ENCODE peak calls at places on chromosomes 5 and 9, in five cellular contexts. One of them, this sample, is unnamed.

GRCh38 chr5:135223891-135224625 is 175.0 kb downstream of the MACROH2A1 start:
- DNase-seq in spleen: peak; percentile 27
- DNase-seq in H1: no peak
- DNase-seq in breast epithelium: no peak
- DNase-seq in IMR-90: no peak
- DNase-seq in this sample: peak; percentile 4

GRCh38 chr9:124392855-124393460 is 22.3 kb downstream of the PSMB7 start:
- DNase-seq in spleen: no peak
- DNase-seq in H1: no peak
- DNase-seq in breast epithelium: no peak
- DNase-seq in IMR-90: peak; percentile 95
- DNase-seq in this sample: no peak

GRCh38 chr9:28650327-28650726 is 1077.0 kb upstream of the C9orf72 start:
- DNase-seq in spleen: no peak
- DNase-seq in H1: no peak
- DNase-seq in breast epithelium: no peak
- DNase-seq in IMR-90: no peak
- DNase-seq in this sample: no peak

GRCh38 chr5:173953528-173954090 is 35.4 kb upstream of the C5orf47 start:
- DNase-seq in spleen: no peak
- DNase-seq in H1: no peak
- DNase-seq in breast epithelium: no peak
- DNase-seq in IMR-90: peak; percentile 87
- DNase-seq in this sample: no peak

GRCh38 chr9:108356806-108357205 is 499.0 kb downstream of the ACTL7B start:
- DNase-seq in spleen: no peak
- DNase-seq in H1: no peak
- DNase-seq in breast epithelium: no peak
- DNase-seq in IMR-90: no peak
- DNase-seq in this sample: no peak

GRCh38 chr5:124751031-124751430 is 4.6 kb upstream of the ZNF608 start:
- DNase-seq in spleen: no peak
- DNase-seq in H1: no peak
- DNase-seq in breast epithelium: no peak
- DNase-seq in IMR-90: no peak
- DNase-seq in this sample: no peak

GRCh38 chr9:114592356-114592755 is 4.8 kb downstream of the ATP6V1G1 start:
- DNase-seq in spleen: no peak
- DNase-seq in H1: no peak
- DNase-seq in breast epithelium: no peak
- DNase-seq in IMR-90: peak; percentile 49
- DNase-seq in this sample: no peak

GRCh38 chr5:141714542-141715303 is 32.7 kb upstream of the ARAP3 start:
- DNase-seq in spleen: no peak
- DNase-seq in H1: no peak
- DNase-seq in breast epithelium: no peak
- DNase-seq in IMR-90: no peak
- DNase-seq in this sample: no peak

GRCh38 chr9:78821126-78821822 is 524.3 kb downstream of the PSAT1 start:
- DNase-seq in spleen: no peak
- DNase-seq in H1: no peak
- DNase-seq in breast epithelium: no peak
- DNase-seq in IMR-90: peak; percentile 42
- DNase-seq in this sample: no peak

GRCh38 chr5:65010841-65011240 is 242.1 kb downstream of the CWC27 start:
- DNase-seq in spleen: no peak
- DNase-seq in H1: no peak
- DNase-seq in breast epithelium: no peak
- DNase-seq in IMR-90: no peak
- DNase-seq in this sample: no peak

GRCh38 chr5:174328626-174329299 is 283.3 kb downstream of the NSG2 start:
- DNase-seq in spleen: no peak
- DNase-seq in H1: no peak
- DNase-seq in breast epithelium: no peak
- DNase-seq in IMR-90: peak; percentile 25
- DNase-seq in this sample: no peak

GRCh38 chr5:15500326-15500958 is 462 bp downstream of the FBXL7 start:
- DNase-seq in spleen: peak; percentile 75
- DNase-seq in H1: peak; percentile 79
- DNase-seq in breast epithelium: no peak
- DNase-seq in IMR-90: peak; percentile 25
- DNase-seq in this sample: peak; percentile 60

GRCh38 chr5:32197032-32197431 is 22.9 kb upstream of the GOLPH3 start:
- DNase-seq in spleen: no peak
- DNase-seq in H1: no peak
- DNase-seq in breast epithelium: no peak
- DNase-seq in IMR-90: no peak
- DNase-seq in this sample: no peak

GRCh38 chr5:32201140-32201539 is 27.0 kb upstream of the GOLPH3 start:
- DNase-seq in spleen: no peak
- DNase-seq in H1: no peak
- DNase-seq in breast epithelium: no peak
- DNase-seq in IMR-90: peak; percentile 46
- DNase-seq in this sample: no peak

GRCh38 chr5:32206799-32207634 is 32.9 kb upstream of the GOLPH3 start:
- DNase-seq in spleen: peak; percentile 37
- DNase-seq in H1: no peak
- DNase-seq in breast epithelium: no peak
- DNase-seq in IMR-90: no peak
- DNase-seq in this sample: no peak

GRCh38 chr5:32206053-32206452 is 31.9 kb upstream of the GOLPH3 start:
- DNase-seq in spleen: no peak
- DNase-seq in H1: no peak
- DNase-seq in breast epithelium: no peak
- DNase-seq in IMR-90: no peak
- DNase-seq in this sample: no peak

DNA sequence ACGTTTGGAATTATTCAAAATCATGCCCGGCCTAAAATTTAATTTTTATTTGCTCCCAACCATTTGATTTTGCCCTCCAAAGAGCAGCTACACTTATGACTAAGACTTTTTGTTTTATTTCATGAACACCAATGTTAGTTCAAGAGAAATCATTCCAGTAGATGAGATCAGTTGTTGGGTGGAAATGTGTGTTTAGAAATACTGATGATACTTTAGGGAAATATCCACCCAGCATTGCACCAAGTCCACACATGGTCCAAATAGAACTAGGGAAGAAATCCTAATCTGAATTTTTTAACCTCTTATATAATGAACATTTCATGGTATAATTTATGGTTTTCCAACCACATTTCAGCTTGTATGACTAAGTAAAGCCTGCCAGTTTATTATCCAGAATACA is 28.3 kb upstream of the GOLPH3 start:
- DNase-seq in spleen: no peak
- DNase-seq in H1: no peak
- DNase-seq in breast epithelium: no peak
- DNase-seq in IMR-90: peak; percentile 88
- DNase-seq in this sample: no peak
- TF ChIP-seq POLR2A in spleen: no peak
- TF ChIP-seq POLR2A in H1: no peak
- TF ChIP-seq POLR2A in breast epithelium: no peak
- TF ChIP-seq POLR2A in IMR-90: no peak
- TF ChIP-seq POLR2A in this sample: no peak

GRCh38 chr5:176463113-176463764 is 15.1 kb downstream of the FAF2 start:
- DNase-seq in spleen: no peak
- DNase-seq in H1: no peak
- DNase-seq in breast epithelium: no peak
- DNase-seq in IMR-90: no peak
- DNase-seq in this sample: no peak

GRCh38 chr5:176466245-176466871 is 18.2 kb downstream of the FAF2 start:
- DNase-seq in spleen: no peak
- DNase-seq in H1: no peak
- DNase-seq in breast epithelium: no peak
- DNase-seq in IMR-90: peak; percentile 87
- DNase-seq in this sample: no peak

GRCh38 chr5:176458904-176459561 is 10.8 kb downstream of the FAF2 start:
- DNase-seq in spleen: no peak
- DNase-seq in H1: no peak
- DNase-seq in breast epithelium: no peak
- DNase-seq in IMR-90: no peak
- DNase-seq in this sample: no peak

DNA sequence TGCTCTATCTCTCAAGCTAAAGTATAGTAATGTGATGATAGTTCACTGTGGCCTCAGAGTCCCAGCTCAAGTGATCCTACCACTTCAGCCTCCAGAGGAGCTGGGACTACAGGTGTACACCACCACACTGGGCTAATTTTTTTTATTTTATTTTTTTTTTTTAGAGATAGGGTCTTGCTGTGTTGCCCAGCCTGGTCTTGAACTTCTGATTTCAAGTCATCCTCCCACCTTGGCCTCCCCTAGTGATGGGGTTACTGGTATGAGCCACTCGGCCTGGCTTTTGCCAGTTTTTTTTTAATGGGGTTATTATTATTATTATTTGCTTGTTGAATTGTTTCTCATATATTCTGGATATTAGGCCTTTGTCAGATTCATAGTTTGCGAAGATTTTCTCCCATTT is 13.2 kb downstream of the FAF2 start:
- DNase-seq in spleen: no peak
- DNase-seq in H1: no peak
- DNase-seq in breast epithelium: no peak
- DNase-seq in IMR-90: no peak
- DNase-seq in this sample: no peak
- H3K36me3 ChIP-seq in spleen: no peaks in the 10 kb centered on the region
- H3K36me3 ChIP-seq in H1: no peaks in the 10 kb centered on the region
- H3K36me3 ChIP-seq in breast epithelium: no peaks in the 10 kb centered on the region
- H3K36me3 ChIP-seq in IMR-90: peaks cover 2% of the 10 kb centered on the region
- H3K36me3 ChIP-seq in this sample: no peaks in the 10 kb centered on the region

GRCh38 chr5:90409318-90410177 is at the start of gene CETN3:
- DNase-seq in spleen: peak; percentile 96
- DNase-seq in H1: peak; percentile 88
- DNase-seq in breast epithelium: peak; percentile 93
- DNase-seq in IMR-90: peak; percentile 96
- DNase-seq in this sample: peak; percentile 92
- TF ChIP-seq POLR2A in spleen: peak; percentile 94
- TF ChIP-seq POLR2A in H1: peak; percentile 95
- TF ChIP-seq POLR2A in breast epithelium: peak; percentile 83
- TF ChIP-seq POLR2A in IMR-90: peak; percentile 92
- TF ChIP-seq POLR2A in this sample: peak; percentile 84

DNA sequence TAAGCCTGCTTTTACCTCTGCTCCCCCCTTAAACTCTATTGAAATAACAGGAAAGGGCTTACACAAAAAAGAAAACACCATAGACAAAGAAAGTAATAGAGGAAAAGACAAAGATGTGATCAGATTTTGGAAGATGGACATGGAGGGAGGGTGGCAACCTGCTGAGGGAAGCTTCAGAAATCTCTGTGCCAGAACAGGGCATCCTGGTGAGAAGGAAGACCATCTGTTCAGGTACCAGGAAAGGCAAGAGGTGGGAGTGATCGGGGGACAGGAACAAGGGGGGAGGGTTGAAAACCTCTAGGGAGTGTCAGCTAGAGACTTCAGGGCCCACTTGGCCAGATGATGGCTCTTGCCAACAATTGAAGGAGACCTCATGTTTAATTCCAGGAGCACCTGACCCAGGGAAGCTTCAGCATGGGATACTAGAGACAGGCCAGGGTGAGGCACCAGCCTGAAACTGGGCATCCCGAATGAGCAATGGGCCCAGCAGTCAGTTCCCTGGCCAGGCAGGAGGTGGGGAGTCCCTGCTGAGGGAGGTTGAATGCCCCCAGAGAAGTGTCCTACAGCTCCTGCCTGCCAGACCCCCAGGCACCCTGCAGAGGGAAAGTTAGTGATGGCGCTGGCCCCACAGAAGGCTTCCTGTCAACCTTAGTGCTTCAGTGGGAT is 8.2 kb downstream of the SQSTM1 start:
- DNase-seq in spleen: no peak
- DNase-seq in H1: no peak
- DNase-seq in breast epithelium: no peak
- DNase-seq in IMR-90: no peak
- DNase-seq in this sample: no peak
- H3K36me3 ChIP-seq in spleen: peaks cover 100% of the 10 kb centered on the region
- H3K36me3 ChIP-seq in H1: peaks cover 29% of the 10 kb centered on the region
- H3K36me3 ChIP-seq in breast epithelium: peaks cover 35% of the 10 kb centered on the region
- H3K36me3 ChIP-seq in IMR-90: peaks cover 89% of the 10 kb centered on the region
- H3K36me3 ChIP-seq in this sample: no peaks in the 10 kb centered on the region

GRCh38 chr5:131209506-131210191 is 38.9 kb downstream of the LYRM7 start:
- DNase-seq in spleen: no peak
- DNase-seq in H1: no peak
- DNase-seq in breast epithelium: no peak
- DNase-seq in IMR-90: no peak
- DNase-seq in this sample: no peak
- TF ChIP-seq POLR2A in spleen: peak; percentile 33
- TF ChIP-seq POLR2A in H1: no peak
- TF ChIP-seq POLR2A in breast epithelium: no peak
- TF ChIP-seq POLR2A in IMR-90: no peak
- TF ChIP-seq POLR2A in this sample: no peak

This sample was measured in uterus.